ENCODE peak calls at places on chromosomes 5 and 9, in seven cellular contexts. Z is H9, H is IMR-90, F is neuronal stem cell, E is mesendoderm, V is H1, G is trophoblast cell. O is an unnamed sample.

GRCh38 chr9:121559183-121559582 is 59.5 kb upstream of the GGTA1 start:
- DNase-seq in Z (no peak), H (peak; percentile 66), F (no peak), E (no peak), V (no peak), G (no peak), O (peak; percentile 64)

GRCh38 chr5:14705556-14705955 is 41.0 kb downstream of the OTULIN start:
- DNase-seq in Z (no peak), H (no peak), F (no peak), E (no peak), V (no peak), G (no peak), O (no peak)

GRCh38 chr5:1792842-1793266 is 6.8 kb downstream of the MRPL36 start:
- DNase-seq in Z (no peak), H (peak; percentile 92), F (no peak), E (peak; percentile 20), V (no peak), G (no peak), O (peak; percentile 89)

GRCh38 chr5:90055831-90056328 is 353.7 kb downstream of the CETN3 start:
- DNase-seq in Z (no peak), H (peak; percentile 21), F (no peak), E (peak; percentile 83), V (no peak), G (peak; percentile 13), O (peak; percentile 66)

GRCh38 chr9:135864447-135865049 is 42.8 kb downstream of the CAMSAP1 start:
- DNase-seq in Z (peak; percentile 74), H (peak; percentile 43), F (peak; percentile 56), E (peak; percentile 84), V (peak; percentile 97), G (peak; percentile 44), O (peak; percentile 58)

GRCh38 chr5:104053057-104053666 is 490.6 kb upstream of the NUDT12 start:
- DNase-seq in Z (no peak), H (no peak), F (no peak), E (no peak), V (no peak), G (no peak), O (no peak)

GRCh38 chr5:77310494-77311216 is 100.2 kb downstream of the PDE8B start:
- DNase-seq in Z (no peak), H (no peak), F (no peak), E (no peak), V (no peak), G (no peak), O (no peak)

GRCh38 chr5:150562832-150563231 is 54.9 kb downstream of the NDST1 start:
- DNase-seq in Z (no peak), H (peak; percentile 59), F (no peak), E (peak; percentile 74), V (no peak), G (peak; percentile 52), O (peak; percentile 62)

GRCh38 chr5:98769006-98769255 is 4.5 kb upstream of the RGMB start:
- DNase-seq in Z (no peak), H (no peak), F (no peak), E (no peak), V (no peak), G (no peak), O (no peak)

GRCh38 chr9:116558035-116558434 is 129.1 kb upstream of the TRIM32 start:
- DNase-seq in Z (no peak), H (no peak), F (no peak), E (no peak), V (no peak), G (no peak), O (no peak)

GRCh38 chr5:74286734-74287705 is 353.5 kb downstream of the ENC1 start:
- DNase-seq in Z (no peak), H (no peak), F (no peak), E (no peak), V (no peak), G (no peak), O (no peak)

GRCh38 chr5:145479271-145479670 is 355.9 kb downstream of the PRELID2 start:
- DNase-seq in Z (no peak), H (no peak), F (no peak), E (peak; percentile 49), V (no peak), G (no peak), O (peak; percentile 61)

GRCh38 chr5:170542691-170543275 is 39.0 kb downstream of the KCNIP1 start:
- DNase-seq in Z (no peak), H (no peak), F (no peak), E (no peak), V (no peak), G (no peak), O (no peak)

GRCh38 chr9:82385633-82386032 is 397.1 kb downstream of the SPATA31D1 start:
- DNase-seq in Z (no peak), H (no peak), F (no peak), E (no peak), V (no peak), G (no peak), O (no peak)

GRCh38 chr9:95091971-95092320 is 225.6 kb downstream of the FANCC start:
- DNase-seq in Z (no peak), H (peak; percentile 44), F (no peak), E (peak; percentile 59), V (no peak), G (no peak), O (peak; percentile 87)

GRCh38 chr9:94002316-94003140 is 47.4 kb upstream of the BARX1 start:
- DNase-seq in Z (peak; percentile 69), H (peak; percentile 50), F (peak; percentile 69), E (peak; percentile 80), V (peak; percentile 75), G (peak; percentile 33), O (peak; percentile 55)

GRCh38 chr5:154397652-154398406 is 48.0 kb upstream of the SAP30L start:
- DNase-seq in Z (no peak), H (no peak), F (no peak), E (no peak), V (no peak), G (no peak), O (no peak)

GRCh38 chr5:144125163-144125726 is 45.2 kb downstream of the YIPF5 start:
- DNase-seq in Z (no peak), H (peak; percentile 25), F (no peak), E (peak; percentile 25), V (no peak), G (no peak), O (peak; percentile 22)

GRCh38 chr5:8550921-8551320 is 682.0 kb downstream of the MTRR start:
- DNase-seq in Z (no peak), H (no peak), F (no peak), E (no peak), V (no peak), G (no peak), O (no peak)
- H3K18ac ChIP-seq in Z (no peak overlapping the region), H (no peak overlapping the region), F (no peak overlapping the region), E (no peak overlapping the region), V (no peak overlapping the region), G (no peak overlapping the region), O (no peak overlapping the region)

GRCh38 chr5:35783551-35783950 is 73.1 kb upstream of the IL7R start:
- DNase-seq in Z (no peak), H (no peak), F (no peak), E (no peak), V (no peak), G (no peak), O (no peak)

GRCh38 chr5:35785601-35786085 is 71.0 kb upstream of the IL7R start:
- DNase-seq in Z (no peak), H (no peak), F (no peak), E (no peak), V (no peak), G (peak; percentile 95), O (peak; percentile 18)

GRCh38 chr5:35790462-35790822 is 66.2 kb upstream of the IL7R start:
- DNase-seq in Z (no peak), H (no peak), F (no peak), E (no peak), V (no peak), G (no peak), O (no peak)

GRCh38 chr5:35789732-35790461 is 66.8 kb upstream of the IL7R start:
- DNase-seq in Z (no peak), H (no peak), F (no peak), E (no peak), V (no peak), G (no peak), O (no peak)

GRCh38 chr5:35788724-35789123 is 68.0 kb upstream of the IL7R start:
- DNase-seq in Z (no peak), H (no peak), F (no peak), E (no peak), V (no peak), G (no peak), O (no peak)
- H3K4ac ChIP-seq in Z (no peak overlapping the region), H (no peak overlapping the region), F (no peak overlapping the region), E (no peak overlapping the region), V (no peak overlapping the region), G (no peak overlapping the region), O (no peak overlapping the region)

GRCh38 chr5:142832263-142832662 is 62.1 kb downstream of the ARHGAP26 start:
- DNase-seq in Z (no peak), H (no peak), F (no peak), E (no peak), V (no peak), G (peak; percentile 87), O (no peak)

GRCh38 chr5:142833517-142834446 is 63.6 kb downstream of the ARHGAP26 start:
- DNase-seq in Z (no peak), H (no peak), F (no peak), E (no peak), V (no peak), G (no peak), O (no peak)

GRCh38 chr5:142836048-142836447 is 65.9 kb downstream of the ARHGAP26 start:
- DNase-seq in Z (no peak), H (no peak), F (no peak), E (no peak), V (no peak), G (no peak), O (no peak)

GRCh38 chr5:142835540-142835939 is 65.4 kb downstream of the ARHGAP26 start:
- DNase-seq in Z (no peak), H (no peak), F (no peak), E (no peak), V (no peak), G (no peak), O (no peak)

GRCh38 chr5:142834504-142834903 is 64.3 kb downstream of the ARHGAP26 start:
- DNase-seq in Z (no peak), H (no peak), F (no peak), E (no peak), V (no peak), G (no peak), O (no peak)
- H3K18ac ChIP-seq in Z (no peak overlapping the region), H (no peak overlapping the region), F (no peak overlapping the region), E (no peak overlapping the region), V (no peak overlapping the region), G (no peak overlapping the region), O (no peak overlapping the region)

GRCh38 chr9:16119261-16119660 is 566.4 kb downstream of the CCDC171 start:
- DNase-seq in Z (no peak), H (no peak), F (no peak), E (no peak), V (no peak), G (no peak), O (no peak)

GRCh38 chr9:16121593-16121992 is 568.8 kb downstream of the CCDC171 start:
- DNase-seq in Z (no peak), H (peak; percentile 56), F (no peak), E (no peak), V (no peak), G (no peak), O (peak; percentile 34)

GRCh38 chr9:16119861-16120641 is 567.2 kb downstream of the CCDC171 start:
- DNase-seq in Z (no peak), H (peak; percentile 64), F (no peak), E (peak; percentile 44), V (no peak), G (no peak), O (peak; percentile 29)

GRCh38 chr9:16120727-16121126 is 567.9 kb downstream of the CCDC171 start:
- DNase-seq in Z (no peak), H (no peak), F (no peak), E (no peak), V (no peak), G (no peak), O (no peak)

GRCh38 chr9:16121168-16121567 is 568.3 kb downstream of the CCDC171 start:
- DNase-seq in Z (no peak), H (no peak), F (no peak), E (no peak), V (no peak), G (no peak), O (no peak)
- H3K4ac ChIP-seq in Z (no peak overlapping the region), H (peak overlapping the region; percentile 94), F (no peak overlapping the region), E (no peak overlapping the region), V (no peak overlapping the region), G (no peak overlapping the region), O (no peak overlapping the region)